ENCODE peak calls at places on chromosomes 13 and 19, in eight cellular contexts. P is tibial nerve, E is uterus, H is GM12892, U is lower leg skin, B is IMR-90, R is heart left ventricle, C is body of pancreas. N is an unnamed sample.

GRCh38 chr19:35104361-35104760 is 11.3 kb upstream of the FXYD3 start:
- DNase-seq in B (no peak), U (no peak), P (no peak), H (no peak), R (no peak), C (no peak), E (no peak), N (no peak)

GRCh38 chr19:658916-659839 is 3.8 kb downstream of the RNF126 start:
- DNase-seq in H (no peak), P (no peak), R (peak; percentile 85), C (peak; percentile 37), U (no peak), B (no peak), E (no peak), N (no peak)

GRCh38 chr13:45200701-45201230 is at the start of gene KCTD4:
- DNase-seq in U (no peak), R (no peak), C (no peak), P (no peak), B (peak; percentile 49), E (no peak), H (no peak), N (no peak)

GRCh38 chr13:30932481-30933333 is at the start of gene TEX26:
- DNase-seq in E (no peak), B (no peak), U (no peak), H (no peak), P (no peak), C (no peak), R (peak; percentile 53), N (no peak)

GRCh38 chr19:2719910-2720776 is 1.0 kb downstream of the DIRAS1 start:
- DNase-seq in B (peak; percentile 40), R (peak; percentile 84), U (no peak), H (no peak), P (no peak), E (no peak), C (peak; percentile 61), N (peak; percentile 85)

GRCh38 chr19:2331601-2332246 is 3.2 kb downstream of the SPPL2B start:
- DNase-seq in C (no peak), E (no peak), H (no peak), U (no peak), P (no peak), R (no peak), B (no peak), N (no peak)

GRCh38 chr13:50664961-50665360 is 178.5 kb downstream of the DLEU7 start:
- DNase-seq in B (no peak), E (no peak), P (no peak), U (no peak), R (no peak), H (no peak), C (no peak), N (no peak)

GRCh38 chr13:111658150-111659100 is 338.0 kb downstream of the TEX29 start:
- DNase-seq in H (no peak), U (peak; percentile 76), C (no peak), B (no peak), R (no peak), P (no peak), E (no peak), N (no peak)

GRCh38 chr19:29538651-29539050 is 12.9 kb downstream of the VSTM2B start:
- DNase-seq in E (no peak), U (no peak), R (no peak), C (no peak), B (no peak), P (no peak), H (no peak), N (no peak)

GRCh38 chr13:99265823-99266426 is 7.7 kb upstream of the GPR18 start:
- DNase-seq in P (no peak), R (no peak), B (peak; percentile 63), H (no peak), C (no peak), E (no peak), U (no peak), N (peak; percentile 26)

GRCh38 chr13:99000137-99000536 is 22.3 kb upstream of the DOCK9 start:
- DNase-seq in B (no peak), H (no peak), U (no peak), P (no peak), C (no peak), R (no peak), E (no peak), N (no peak)

GRCh38 chr13:51315658-51316057 is 23.8 kb upstream of the SERPINE3 start:
- DNase-seq in B (no peak), E (no peak), C (no peak), P (no peak), H (no peak), U (no peak), R (no peak), N (no peak)

GRCh38 chr19:38527466-38528136 is 90.2 kb downstream of the MAP4K1 start:
- DNase-seq in C (no peak), R (no peak), E (no peak), H (no peak), B (no peak), P (no peak), U (no peak), N (no peak)

GRCh38 chr13:63449549-63449948 is 2033.9 kb upstream of the PCDH20 start:
- DNase-seq in P (no peak), R (no peak), C (no peak), H (no peak), U (no peak), E (no peak), B (no peak), N (no peak)

GRCh38 chr13:39565036-39565949 is 37.7 kb downstream of the LHFPL6 start:
- DNase-seq in B (peak; percentile 95), H (no peak), P (no peak), U (no peak), E (no peak), C (no peak), R (peak; percentile 27), N (peak; percentile 38)

GRCh38 chr19:12949363-12950284 is 4.0 kb downstream of the RAD23A start:
- DNase-seq in B (no peak), U (no peak), E (no peak), P (no peak), C (no peak), H (no peak), R (no peak), N (no peak)

GRCh38 chr19:3687774-3688706 is 12.2 kb downstream of the PIP5K1C start:
- DNase-seq in C (peak; percentile 62), P (no peak), U (no peak), H (peak; percentile 70), E (peak; percentile 21), R (no peak), B (no peak), N (no peak)

GRCh38 chr13:20383058-20383457 is 142.6 kb downstream of the CRYL1 start:
- DNase-seq in P (no peak), B (no peak), E (no peak), H (no peak), C (no peak), R (no peak), U (no peak), N (no peak)

GRCh38 chr19:47406711-47407416 is 12.5 kb downstream of the MEIS3 start:
- DNase-seq in H (no peak), B (no peak), E (no peak), U (no peak), P (no peak), R (no peak), C (peak; percentile 42), N (no peak)

DNA sequence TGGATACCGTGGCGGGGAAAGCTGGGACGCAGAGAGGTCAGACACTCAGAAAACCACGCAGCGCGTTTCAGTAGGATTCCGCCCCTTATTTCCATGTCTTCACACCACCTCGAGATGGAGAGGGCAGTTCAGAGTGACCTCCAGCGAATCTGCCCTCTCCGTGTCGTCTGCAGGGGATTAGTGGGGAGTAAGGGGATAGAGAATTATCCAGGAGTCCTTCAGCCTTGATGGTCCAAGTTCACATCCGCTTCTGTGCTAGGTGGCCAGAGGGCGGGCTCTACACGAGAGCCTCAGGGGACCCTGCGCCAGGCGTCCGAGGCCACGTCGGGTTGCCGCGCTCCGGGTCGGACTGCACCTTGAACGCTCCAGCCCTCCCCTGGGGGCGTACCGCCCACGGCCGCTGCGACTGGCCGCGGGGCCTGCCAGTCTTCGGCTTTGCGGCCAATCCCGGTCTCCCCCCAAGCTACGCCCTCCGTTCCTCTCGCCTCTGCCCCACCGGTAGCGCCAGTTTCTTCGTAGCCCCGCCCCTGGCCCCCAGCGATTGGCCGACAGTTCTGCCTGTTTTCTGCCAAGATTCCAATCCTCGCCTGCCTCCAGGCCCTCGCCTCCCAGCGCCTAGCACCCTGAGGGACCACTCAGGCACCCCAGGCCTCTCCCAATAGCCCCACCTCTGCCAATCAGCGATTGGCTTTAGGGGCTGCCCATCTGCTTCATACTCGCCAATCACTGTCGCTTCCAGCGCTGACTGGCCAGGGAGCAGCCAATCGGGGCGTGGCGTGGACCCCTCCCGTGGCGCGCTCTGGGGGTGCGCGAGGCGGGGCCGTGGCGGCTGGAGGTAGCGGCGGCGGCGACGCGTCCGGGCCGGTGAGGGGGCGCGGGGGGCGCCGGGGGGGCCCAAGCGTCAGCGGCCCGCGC is at the start of gene SLC25A42:
- DNase-seq in E (peak; percentile 100), B (peak; percentile 99), U (peak; percentile 100), C (peak; percentile 99), R (peak; percentile 100), P (peak; percentile 99), H (peak; percentile 100), N (peak; percentile 99)
- TF ChIP-seq POLR2A in E (peak; percentile 24), B (no peak), U (no peak), C (no peak), R (no peak), P (peak; percentile 21), H (peak; percentile 37), N (peak; percentile 43)

GRCh38 chr19:48715276-48715675 is 4.2 kb downstream of the MAMSTR start:
- DNase-seq in C (no peak), R (peak; percentile 49), E (peak; percentile 58), H (no peak), P (no peak), B (no peak), U (no peak), N (no peak)

GRCh38 chr19:48713041-48713863 is 6.3 kb downstream of the MAMSTR start:
- DNase-seq in U (no peak), E (no peak), B (peak; percentile 31), P (no peak), R (no peak), C (no peak), H (no peak), N (no peak)

GRCh38 chr19:48715681-48716171 is 3.8 kb downstream of the MAMSTR start:
- DNase-seq in U (no peak), E (peak; percentile 51), B (no peak), R (peak; percentile 61), P (no peak), H (no peak), C (no peak), N (no peak)

GRCh38 chr19:48714759-48715261 is 4.7 kb downstream of the MAMSTR start:
- DNase-seq in E (no peak), R (no peak), U (no peak), C (no peak), H (no peak), B (no peak), P (no peak), N (no peak)

GRCh38 chr19:48713864-48714755 is 5.4 kb downstream of the MAMSTR start:
- DNase-seq in U (peak; percentile 100), P (peak; percentile 99), B (peak; percentile 98), E (peak; percentile 99), C (peak; percentile 99), H (peak; percentile 99), R (peak; percentile 99), N (peak; percentile 93)
- TF ChIP-seq POLR2A in U (no peak), P (peak; percentile 15), B (no peak), E (peak; percentile 66), C (no peak), H (peak; percentile 29), R (no peak), N (peak; percentile 44)

GRCh38 chr13:90826688-90827087 is 520.8 kb upstream of the MIR17HG start:
- DNase-seq in H (no peak), C (no peak), U (no peak), E (no peak), R (no peak), B (no peak), P (no peak), N (no peak)
- TF ChIP-seq POLR2A in H (no peak), C (no peak), U (no peak), E (no peak), R (no peak), B (no peak), P (no peak), N (no peak)

GRCh38 chr19:27793644-27794443 is 1419.1 kb downstream of the UQCRFS1 start:
- DNase-seq in B (peak; percentile 93), E (peak; percentile 89), H (peak; percentile 78), C (peak; percentile 96), R (peak; percentile 96), U (peak; percentile 98), P (peak; percentile 81), N (peak; percentile 89)
- TF ChIP-seq POLR2A in B (no peak), E (peak; percentile 15), H (peak; percentile 76), C (peak; percentile 62), R (no peak), U (no peak), P (peak; percentile 67), N (peak; percentile 73)